ENCODE peak calls at places on chromosomes 1 and 21, in four cellular contexts. One of them, this sample, is unnamed.

GRCh38 chr21:42164064-42164789 is 54.7 kb upstream of the ABCG1 start:
- DNase-seq in HEK293T: peak
- DNase-seq in K562: no peak
- DNase-seq in GM12878: no peak
- DNase-seq in this sample: peak

GRCh38 chr1:94332952-94333351 is 85.2 kb upstream of the ABCD3 start:
- DNase-seq in HEK293T: no peak
- DNase-seq in GM12878: no peak
- DNase-seq in K562: no peak
- DNase-seq in this sample: peak

GRCh38 chr1:34657849-34658248 is 97.0 kb upstream of the GJB5 start:
- DNase-seq in K562: no peak
- DNase-seq in HEK293T: no peak
- DNase-seq in GM12878: no peak
- DNase-seq in this sample: no peak

GRCh38 chr1:200741808-200742207 is 3.1 kb downstream of the CAMSAP2 start:
- DNase-seq in K562: no peak
- DNase-seq in HEK293T: no peak
- DNase-seq in GM12878: no peak
- DNase-seq in this sample: no peak

GRCh38 chr1:56434025-56434424 is 145.3 kb downstream of the PLPP3 start:
- DNase-seq in HEK293T: no peak
- DNase-seq in GM12878: no peak
- DNase-seq in K562: no peak
- DNase-seq in this sample: peak

GRCh38 chr1:30263405-30263804 is 460.0 kb downstream of the MATN1 start:
- DNase-seq in K562: no peak
- DNase-seq in HEK293T: no peak
- DNase-seq in GM12878: no peak
- DNase-seq in this sample: no peak

GRCh38 chr21:39125752-39126485 is 57.3 kb downstream of the PSMG1 start:
- DNase-seq in GM12878: no peak
- DNase-seq in K562: no peak
- DNase-seq in HEK293T: peak
- DNase-seq in this sample: peak

GRCh38 chr21:42056996-42057689 is 14.0 kb upstream of the UMODL1 start:
- DNase-seq in HEK293T: no peak
- DNase-seq in GM12878: no peak
- DNase-seq in K562: no peak
- DNase-seq in this sample: no peak

GRCh38 chr1:203480084-203480483 is 4.5 kb downstream of the PRELP start:
- DNase-seq in K562: no peak
- DNase-seq in GM12878: no peak
- DNase-seq in HEK293T: no peak
- DNase-seq in this sample: no peak

GRCh38 chr1:59458884-59459283 is 162.0 kb downstream of the FGGY start:
- DNase-seq in K562: no peak
- DNase-seq in HEK293T: no peak
- DNase-seq in GM12878: no peak
- DNase-seq in this sample: no peak

GRCh38 chr1:94296018-94296417 is 58.6 kb upstream of the ARHGAP29 start:
- DNase-seq in K562: no peak
- DNase-seq in GM12878: no peak
- DNase-seq in HEK293T: no peak
- DNase-seq in this sample: no peak

GRCh38 chr1:24186993-24187790 is at the start of gene IFNLR1:
- DNase-seq in GM12878: no peak
- DNase-seq in HEK293T: peak
- DNase-seq in K562: peak
- DNase-seq in this sample: peak

DNA sequence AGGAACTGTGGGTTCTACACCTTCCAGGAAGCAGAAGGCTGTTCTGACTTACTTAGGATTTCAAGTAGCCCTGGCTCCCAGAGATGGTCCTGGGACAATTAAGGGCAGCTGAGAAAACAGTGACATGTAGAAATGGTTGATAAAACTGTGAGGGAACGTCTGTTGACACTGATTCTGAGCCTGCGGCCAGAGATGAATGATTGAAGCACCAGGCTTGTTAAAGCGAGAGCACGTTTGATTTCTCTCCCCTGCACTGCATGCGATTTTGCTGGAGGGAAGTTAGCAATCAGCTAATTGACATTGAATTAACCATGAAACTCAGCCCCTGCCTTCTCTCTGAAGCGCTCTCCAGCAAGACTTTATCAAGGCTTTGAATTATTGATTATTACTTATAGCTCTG is 29.9 kb upstream of the POU3F1 start:
- DNase-seq in HEK293T: no peak
- DNase-seq in K562: no peak
- DNase-seq in GM12878: no peak
- DNase-seq in this sample: no peak
- TF ChIP-seq SP1 in HEK293T: no peak
- TF ChIP-seq SP1 in K562: no peak
- TF ChIP-seq SP1 in GM12878: no peak
- TF ChIP-seq SP1 in this sample: no peak

GRCh38 chr1:69215883-69216282 is 351.8 kb upstream of the LRRC7 start:
- DNase-seq in GM12878: no peak
- DNase-seq in HEK293T: no peak
- DNase-seq in K562: no peak
- DNase-seq in this sample: no peak

GRCh38 chr1:69223156-69223555 is 344.6 kb upstream of the LRRC7 start:
- DNase-seq in HEK293T: no peak
- DNase-seq in GM12878: no peak
- DNase-seq in K562: no peak
- DNase-seq in this sample: no peak

GRCh38 chr1:69220672-69221071 is 347.1 kb upstream of the LRRC7 start:
- DNase-seq in GM12878: no peak
- DNase-seq in HEK293T: no peak
- DNase-seq in K562: no peak
- DNase-seq in this sample: no peak

GRCh38 chr1:69221492-69221990 is 346.2 kb upstream of the LRRC7 start:
- DNase-seq in HEK293T: peak
- DNase-seq in K562: no peak
- DNase-seq in GM12878: no peak
- DNase-seq in this sample: no peak
- TF ChIP-seq TARDBP in HEK293T: no peak
- TF ChIP-seq TARDBP in K562: no peak
- TF ChIP-seq TARDBP in GM12878: no peak
- TF ChIP-seq TARDBP in this sample: no peak

GRCh38 chr21:36126621-36127110 is 8.2 kb upstream of the CBR3 start:
- DNase-seq in K562: no peak
- DNase-seq in GM12878: no peak
- DNase-seq in HEK293T: no peak
- DNase-seq in this sample: no peak

GRCh38 chr21:36129219-36129618 is 5.7 kb upstream of the CBR3 start:
- DNase-seq in K562: no peak
- DNase-seq in GM12878: no peak
- DNase-seq in HEK293T: no peak
- DNase-seq in this sample: no peak

GRCh38 chr21:36126166-36126565 is 8.7 kb upstream of the CBR3 start:
- DNase-seq in HEK293T: no peak
- DNase-seq in GM12878: no peak
- DNase-seq in K562: no peak
- DNase-seq in this sample: no peak

GRCh38 chr21:36127250-36127904 is 7.5 kb upstream of the CBR3 start:
- DNase-seq in HEK293T: no peak
- DNase-seq in GM12878: no peak
- DNase-seq in K562: no peak
- DNase-seq in this sample: peak

GRCh38 chr21:36127977-36128376 is 6.9 kb upstream of the CBR3 start:
- DNase-seq in K562: no peak
- DNase-seq in HEK293T: no peak
- DNase-seq in GM12878: no peak
- DNase-seq in this sample: no peak
- TF ChIP-seq SP1 in K562: no peak
- TF ChIP-seq SP1 in HEK293T: no peak
- TF ChIP-seq SP1 in GM12878: no peak
- TF ChIP-seq SP1 in this sample: no peak

GRCh38 chr1:245124644-245125043 is 30.1 kb upstream of the KIF26B start:
- DNase-seq in HEK293T: no peak
- DNase-seq in GM12878: no peak
- DNase-seq in K562: no peak
- DNase-seq in this sample: no peak
- TF ChIP-seq TARDBP in HEK293T: no peak
- TF ChIP-seq TARDBP in GM12878: no peak
- TF ChIP-seq TARDBP in K562: no peak
- TF ChIP-seq TARDBP in this sample: no peak

GRCh38 chr1:168179411-168180147 is 817 bp downstream of the TIPRL start:
- DNase-seq in K562: peak
- DNase-seq in GM12878: no peak
- DNase-seq in HEK293T: peak
- DNase-seq in this sample: no peak
- TF ChIP-seq SP1 in K562: no peak
- TF ChIP-seq SP1 in GM12878: no peak
- TF ChIP-seq SP1 in HEK293T: no peak
- TF ChIP-seq SP1 in this sample: no peak

GRCh38 chr1:183454377-183454776 is 17.9 kb upstream of the SMG7 start:
- DNase-seq in HEK293T: no peak
- DNase-seq in GM12878: no peak
- DNase-seq in K562: no peak
- DNase-seq in this sample: no peak
- TF ChIP-seq TARDBP in HEK293T: no peak
- TF ChIP-seq TARDBP in GM12878: no peak
- TF ChIP-seq TARDBP in K562: no peak
- TF ChIP-seq TARDBP in this sample: no peak

GRCh38 chr1:116732726-116733125 is 21.5 kb upstream of the CD2 start:
- DNase-seq in K562: no peak
- DNase-seq in HEK293T: no peak
- DNase-seq in GM12878: no peak
- DNase-seq in this sample: no peak

GRCh38 chr1:116735246-116735645 is 19.0 kb upstream of the CD2 start:
- DNase-seq in K562: no peak
- DNase-seq in GM12878: no peak
- DNase-seq in HEK293T: no peak
- DNase-seq in this sample: no peak

GRCh38 chr1:116737020-116737854 is 17.0 kb upstream of the CD2 start:
- DNase-seq in K562: peak
- DNase-seq in GM12878: peak
- DNase-seq in HEK293T: peak
- DNase-seq in this sample: peak

GRCh38 chr1:116731439-116731838 is 22.8 kb upstream of the CD2 start:
- DNase-seq in K562: peak
- DNase-seq in HEK293T: no peak
- DNase-seq in GM12878: no peak
- DNase-seq in this sample: no peak

DNA sequence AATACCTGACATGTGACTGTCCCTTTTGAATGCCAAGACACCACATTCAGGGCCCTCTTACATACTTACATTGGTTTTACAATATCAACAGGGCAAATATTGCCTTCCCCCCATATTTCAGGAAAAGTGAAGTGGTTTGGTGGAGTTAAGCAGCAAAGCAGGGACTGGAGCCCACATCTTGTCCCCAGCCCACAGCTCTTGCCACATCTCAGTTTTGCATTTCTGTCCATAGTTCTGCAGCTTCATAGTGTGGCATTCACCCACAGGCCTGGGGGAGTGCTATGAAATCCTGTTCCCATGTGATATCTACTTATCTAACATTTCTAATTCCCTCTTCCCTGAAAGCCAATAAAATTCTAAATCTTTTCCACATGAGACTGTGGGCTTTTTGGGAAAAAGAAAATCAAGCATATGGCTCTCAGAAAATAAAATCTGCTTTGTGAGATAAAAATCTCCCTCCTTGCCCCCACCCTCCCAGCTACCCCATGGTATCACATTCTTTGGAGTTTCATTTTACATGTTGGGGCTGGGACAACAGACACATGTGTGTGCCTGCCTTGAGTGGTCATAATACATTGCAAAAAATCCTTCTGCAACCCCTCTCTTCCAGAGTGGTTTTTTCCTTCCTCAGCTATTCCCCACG is 20.6 kb upstream of the CD2 start:
- DNase-seq in K562: no peak
- DNase-seq in HEK293T: no peak
- DNase-seq in GM12878: no peak
- DNase-seq in this sample: no peak
- TF ChIP-seq SP1 in K562: no peak
- TF ChIP-seq SP1 in HEK293T: no peak
- TF ChIP-seq SP1 in GM12878: no peak
- TF ChIP-seq SP1 in this sample: no peak

GRCh38 chr1:156657971-156658319 is 16.0 kb downstream of the BCAN start:
- DNase-seq in GM12878: no peak
- DNase-seq in HEK293T: no peak
- DNase-seq in K562: no peak
- DNase-seq in this sample: no peak
- TF ChIP-seq TARDBP in GM12878: no peak
- TF ChIP-seq TARDBP in HEK293T: no peak
- TF ChIP-seq TARDBP in K562: no peak
- TF ChIP-seq TARDBP in this sample: no peak

GRCh38 chr1:197180252-197180878 is 33.9 kb upstream of the ASPM start:
- DNase-seq in HEK293T: peak
- DNase-seq in K562: peak
- DNase-seq in GM12878: no peak
- DNase-seq in this sample: peak
- TF ChIP-seq SP1 in HEK293T: no peak
- TF ChIP-seq SP1 in K562: no peak
- TF ChIP-seq SP1 in GM12878: no peak
- TF ChIP-seq SP1 in this sample: no peak

GRCh38 chr1:227092054-227092453 is 152.0 kb downstream of the COQ8A start:
- DNase-seq in GM12878: no peak
- DNase-seq in K562: no peak
- DNase-seq in HEK293T: no peak
- DNase-seq in this sample: no peak
- TF ChIP-seq TARDBP in GM12878: no peak
- TF ChIP-seq TARDBP in K562: no peak
- TF ChIP-seq TARDBP in HEK293T: no peak
- TF ChIP-seq TARDBP in this sample: no peak